ENCODE peak calls at places on chromosomes 5 and 9, in six cellular contexts. One of them, this sample, is unnamed.

GRCh38 chr5:168254013-168254693 is 37.3 kb upstream of the WWC1 start:
- DNase-seq in cardiac muscle cell: no peak
- DNase-seq in endodermal cell: no peak
- DNase-seq in keratinocyte: no peak
- DNase-seq in dorsolateral prefrontal cortex: no peak
- DNase-seq in AG10803: no peak
- DNase-seq in this sample: no peak

GRCh38 chr5:32942225-32942989 is 231.3 kb downstream of the NPR3 start:
- DNase-seq in cardiac muscle cell: peak; percentile 28
- DNase-seq in endodermal cell: peak; percentile 74
- DNase-seq in keratinocyte: no peak
- DNase-seq in dorsolateral prefrontal cortex: no peak
- DNase-seq in AG10803: no peak
- DNase-seq in this sample: peak; percentile 57

GRCh38 chr5:5421149-5421960 is 1.1 kb upstream of the ICE1 start:
- DNase-seq in cardiac muscle cell: peak; percentile 25
- DNase-seq in endodermal cell: no peak
- DNase-seq in keratinocyte: no peak
- DNase-seq in dorsolateral prefrontal cortex: no peak
- DNase-seq in AG10803: peak; percentile 10
- DNase-seq in this sample: no peak

GRCh38 chr9:134010774-134011173 is 14.5 kb upstream of the BRD3OS start:
- DNase-seq in cardiac muscle cell: peak; percentile 18
- DNase-seq in endodermal cell: no peak
- DNase-seq in keratinocyte: no peak
- DNase-seq in dorsolateral prefrontal cortex: no peak
- DNase-seq in AG10803: peak; percentile 29
- DNase-seq in this sample: no peak

GRCh38 chr5:76469656-76470290 is 66.7 kb downstream of the IQGAP2 start:
- DNase-seq in cardiac muscle cell: no peak
- DNase-seq in endodermal cell: no peak
- DNase-seq in keratinocyte: no peak
- DNase-seq in dorsolateral prefrontal cortex: no peak
- DNase-seq in AG10803: no peak
- DNase-seq in this sample: no peak

GRCh38 chr5:66440202-66440680 is 156.0 kb upstream of the MAST4 start:
- DNase-seq in cardiac muscle cell: peak; percentile 97
- DNase-seq in endodermal cell: no peak
- DNase-seq in keratinocyte: no peak
- DNase-seq in dorsolateral prefrontal cortex: no peak
- DNase-seq in AG10803: peak; percentile 30
- DNase-seq in this sample: peak; percentile 94

GRCh38 chr5:132020568-132021339 is 9.3 kb upstream of the ACSL6 start:
- DNase-seq in cardiac muscle cell: no peak
- DNase-seq in endodermal cell: no peak
- DNase-seq in keratinocyte: no peak
- DNase-seq in dorsolateral prefrontal cortex: no peak
- DNase-seq in AG10803: no peak
- DNase-seq in this sample: no peak

GRCh38 chr5:168377525-168377924 is 86.1 kb downstream of the WWC1 start:
- DNase-seq in cardiac muscle cell: no peak
- DNase-seq in endodermal cell: no peak
- DNase-seq in keratinocyte: no peak
- DNase-seq in dorsolateral prefrontal cortex: no peak
- DNase-seq in AG10803: no peak
- DNase-seq in this sample: no peak

GRCh38 chr5:23655674-23656073 is 148.3 kb downstream of the PRDM9 start:
- DNase-seq in cardiac muscle cell: no peak
- DNase-seq in endodermal cell: no peak
- DNase-seq in keratinocyte: no peak
- DNase-seq in dorsolateral prefrontal cortex: no peak
- DNase-seq in AG10803: no peak
- DNase-seq in this sample: no peak

GRCh38 chr9:110710420-110710819 is 41.8 kb downstream of the MUSK start:
- DNase-seq in cardiac muscle cell: no peak
- DNase-seq in endodermal cell: no peak
- DNase-seq in keratinocyte: no peak
- DNase-seq in dorsolateral prefrontal cortex: no peak
- DNase-seq in AG10803: no peak
- DNase-seq in this sample: no peak

GRCh38 chr5:33408816-33409215 is 31.9 kb upstream of the TARS1 start:
- DNase-seq in cardiac muscle cell: no peak
- DNase-seq in endodermal cell: no peak
- DNase-seq in keratinocyte: no peak
- DNase-seq in dorsolateral prefrontal cortex: no peak
- DNase-seq in AG10803: peak; percentile 74
- DNase-seq in this sample: no peak

GRCh38 chr5:148653271-148653839 is 972 bp downstream of the HTR4 start:
- DNase-seq in cardiac muscle cell: no peak
- DNase-seq in endodermal cell: no peak
- DNase-seq in keratinocyte: no peak
- DNase-seq in dorsolateral prefrontal cortex: no peak
- DNase-seq in AG10803: no peak
- DNase-seq in this sample: no peak

GRCh38 chr5:133870661-133871060 is 97.8 kb downstream of the C5orf15 start:
- DNase-seq in cardiac muscle cell: peak; percentile 79
- DNase-seq in endodermal cell: no peak
- DNase-seq in keratinocyte: no peak
- DNase-seq in dorsolateral prefrontal cortex: no peak
- DNase-seq in AG10803: peak; percentile 89
- DNase-seq in this sample: peak; percentile 68

GRCh38 chr9:121182976-121183375 is 18.7 kb downstream of the RAB14 start:
- DNase-seq in cardiac muscle cell: no peak
- DNase-seq in endodermal cell: no peak
- DNase-seq in keratinocyte: no peak
- DNase-seq in dorsolateral prefrontal cortex: no peak
- DNase-seq in AG10803: no peak
- DNase-seq in this sample: no peak

GRCh38 chr9:89912605-89912953 is 307.8 kb downstream of the GADD45G start:
- DNase-seq in cardiac muscle cell: no peak
- DNase-seq in endodermal cell: no peak
- DNase-seq in keratinocyte: no peak
- DNase-seq in dorsolateral prefrontal cortex: no peak
- DNase-seq in AG10803: no peak
- DNase-seq in this sample: no peak

GRCh38 chr5:140466981-140467742 is 65.5 kb downstream of the ANKHD1 start:
- DNase-seq in cardiac muscle cell: no peak
- DNase-seq in endodermal cell: no peak
- DNase-seq in keratinocyte: no peak
- DNase-seq in dorsolateral prefrontal cortex: no peak
- DNase-seq in AG10803: no peak
- DNase-seq in this sample: no peak

GRCh38 chr9:17280350-17281012 is 145.6 kb downstream of the CNTLN start:
- DNase-seq in cardiac muscle cell: peak; percentile 63
- DNase-seq in endodermal cell: no peak
- DNase-seq in keratinocyte: no peak
- DNase-seq in dorsolateral prefrontal cortex: no peak
- DNase-seq in AG10803: peak; percentile 46
- DNase-seq in this sample: peak; percentile 74

GRCh38 chr9:117013596-117013995 is 326.5 kb downstream of the TRIM32 start:
- DNase-seq in cardiac muscle cell: no peak
- DNase-seq in endodermal cell: no peak
- DNase-seq in keratinocyte: no peak
- DNase-seq in dorsolateral prefrontal cortex: no peak
- DNase-seq in AG10803: no peak
- DNase-seq in this sample: no peak

GRCh38 chr5:88551724-88552345 is 283.2 kb upstream of the TMEM161B start:
- DNase-seq in cardiac muscle cell: no peak
- DNase-seq in endodermal cell: peak; percentile 70
- DNase-seq in keratinocyte: no peak
- DNase-seq in dorsolateral prefrontal cortex: peak; percentile 57
- DNase-seq in AG10803: no peak
- DNase-seq in this sample: no peak

GRCh38 chr5:149221326-149221725 is 50.3 kb upstream of the AFAP1L1 start:
- DNase-seq in cardiac muscle cell: peak; percentile 42
- DNase-seq in endodermal cell: no peak
- DNase-seq in keratinocyte: no peak
- DNase-seq in dorsolateral prefrontal cortex: no peak
- DNase-seq in AG10803: peak; percentile 36
- DNase-seq in this sample: peak; percentile 60

GRCh38 chr5:8851101-8851500 is 694.8 kb downstream of the SEMA5A start:
- DNase-seq in cardiac muscle cell: no peak
- DNase-seq in endodermal cell: no peak
- DNase-seq in keratinocyte: no peak
- DNase-seq in dorsolateral prefrontal cortex: no peak
- DNase-seq in AG10803: no peak
- DNase-seq in this sample: no peak

GRCh38 chr9:131946169-131946568 is 133.5 kb downstream of the MED27 start:
- DNase-seq in cardiac muscle cell: no peak
- DNase-seq in endodermal cell: no peak
- DNase-seq in keratinocyte: no peak
- DNase-seq in dorsolateral prefrontal cortex: no peak
- DNase-seq in AG10803: no peak
- DNase-seq in this sample: no peak

GRCh38 chr5:162068412-162068811 is 839 bp downstream of the GABRG2 start:
- DNase-seq in cardiac muscle cell: peak; percentile 1
- DNase-seq in endodermal cell: peak; percentile 97
- DNase-seq in keratinocyte: no peak
- DNase-seq in dorsolateral prefrontal cortex: no peak
- DNase-seq in AG10803: no peak
- DNase-seq in this sample: peak; percentile 2

GRCh38 chr9:96874947-96875459 is 20.7 kb upstream of the ZNF782 start:
- DNase-seq in cardiac muscle cell: peak; percentile 22
- DNase-seq in endodermal cell: no peak
- DNase-seq in keratinocyte: peak; percentile 90
- DNase-seq in dorsolateral prefrontal cortex: no peak
- DNase-seq in AG10803: no peak
- DNase-seq in this sample: peak; percentile 91

DNA sequence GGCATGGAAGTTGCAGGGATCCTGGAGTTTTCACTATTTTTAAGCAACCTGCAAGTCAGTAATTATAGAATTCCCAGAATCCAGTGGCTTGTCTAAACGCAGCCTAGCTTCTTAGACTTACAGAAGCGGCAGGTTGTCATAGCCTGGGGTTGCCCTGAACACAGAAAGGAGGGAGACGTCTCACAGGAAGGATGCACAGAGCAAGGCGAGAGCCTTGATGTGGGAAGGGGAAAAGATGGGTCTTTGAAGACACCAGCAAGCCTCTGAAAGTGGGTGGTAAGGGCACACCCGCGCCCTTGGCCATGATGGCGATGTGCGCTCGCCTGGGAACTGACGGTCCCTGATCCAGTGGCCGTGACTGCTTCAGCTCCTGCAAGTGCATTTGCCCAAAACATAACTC is 17.2 kb downstream of the FBP1 start:
- DNase-seq in cardiac muscle cell: no peak
- DNase-seq in endodermal cell: no peak
- DNase-seq in keratinocyte: no peak
- DNase-seq in dorsolateral prefrontal cortex: no peak
- DNase-seq in AG10803: no peak
- DNase-seq in this sample: no peak
- H3K4me3 ChIP-seq in cardiac muscle cell: no peak overlapping the region
- H3K4me3 ChIP-seq in endodermal cell: no peak overlapping the region
- H3K4me3 ChIP-seq in keratinocyte: no peak overlapping the region
- H3K4me3 ChIP-seq in dorsolateral prefrontal cortex: no peak overlapping the region
- H3K4me3 ChIP-seq in AG10803: no peak overlapping the region
- H3K4me3 ChIP-seq in this sample: no peak overlapping the region

GRCh38 chr5:96327728-96328127 is 105.3 kb downstream of the PCSK1 start:
- DNase-seq in cardiac muscle cell: no peak
- DNase-seq in endodermal cell: no peak
- DNase-seq in keratinocyte: no peak
- DNase-seq in dorsolateral prefrontal cortex: no peak
- DNase-seq in AG10803: no peak
- DNase-seq in this sample: no peak
- TF ChIP-seq CTCF in cardiac muscle cell: no peak
- TF ChIP-seq CTCF in endodermal cell: peak; percentile 14
- TF ChIP-seq CTCF in keratinocyte: no peak
- TF ChIP-seq CTCF in dorsolateral prefrontal cortex: no peak
- TF ChIP-seq CTCF in AG10803: no peak
- TF ChIP-seq CTCF in this sample: no peak

DNA sequence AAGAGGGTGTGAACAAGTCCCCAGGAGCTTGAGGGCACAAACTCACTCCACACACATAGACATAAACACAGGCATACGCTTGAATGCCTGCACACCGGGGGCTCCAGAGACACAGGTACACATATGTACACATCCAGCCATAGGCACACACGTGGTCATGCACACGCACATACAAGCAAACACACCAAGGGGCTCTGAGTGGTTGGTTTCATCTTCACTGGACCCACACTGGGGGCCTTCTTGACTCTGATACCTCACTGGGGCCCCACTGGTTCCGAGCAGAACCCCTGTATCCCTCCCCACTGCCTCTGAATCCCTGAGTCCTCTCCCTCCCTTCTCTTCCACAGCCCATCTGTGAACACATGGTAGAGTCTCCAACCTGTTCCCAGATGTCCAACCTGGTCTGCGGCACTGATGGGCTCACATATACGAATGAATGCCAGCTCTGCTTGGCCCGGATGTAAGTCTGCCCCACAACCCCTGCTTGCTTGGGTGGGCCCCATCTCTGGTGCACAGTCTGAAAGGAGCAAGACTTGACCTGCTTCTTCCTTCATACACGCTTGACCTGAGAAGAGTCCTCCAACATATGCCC is 6.4 kb downstream of the SPINK4 start:
- DNase-seq in cardiac muscle cell: no peak
- DNase-seq in endodermal cell: no peak
- DNase-seq in keratinocyte: no peak
- DNase-seq in dorsolateral prefrontal cortex: no peak
- DNase-seq in AG10803: no peak
- DNase-seq in this sample: no peak
- H3K4me3 ChIP-seq in cardiac muscle cell: no peak overlapping the region
- H3K4me3 ChIP-seq in endodermal cell: no peak overlapping the region
- H3K4me3 ChIP-seq in keratinocyte: no peak overlapping the region
- H3K4me3 ChIP-seq in dorsolateral prefrontal cortex: no peak overlapping the region
- H3K4me3 ChIP-seq in AG10803: no peak overlapping the region
- H3K4me3 ChIP-seq in this sample: no peak overlapping the region

GRCh38 chr9:36204906-36205547 is 14.3 kb downstream of the CLTA start:
- DNase-seq in cardiac muscle cell: peak; percentile 18
- DNase-seq in endodermal cell: peak; percentile 80
- DNase-seq in keratinocyte: no peak
- DNase-seq in dorsolateral prefrontal cortex: no peak
- DNase-seq in AG10803: no peak
- DNase-seq in this sample: no peak
- TF ChIP-seq CTCF in cardiac muscle cell: peak; percentile 29
- TF ChIP-seq CTCF in endodermal cell: peak; percentile 73
- TF ChIP-seq CTCF in keratinocyte: no peak
- TF ChIP-seq CTCF in dorsolateral prefrontal cortex: no peak
- TF ChIP-seq CTCF in AG10803: peak; percentile 21
- TF ChIP-seq CTCF in this sample: peak; percentile 21

GRCh38 chr5:79032031-79032711 is 37.3 kb downstream of the DMGDH start:
- DNase-seq in cardiac muscle cell: no peak
- DNase-seq in endodermal cell: no peak
- DNase-seq in keratinocyte: no peak
- DNase-seq in dorsolateral prefrontal cortex: no peak
- DNase-seq in AG10803: no peak
- DNase-seq in this sample: no peak

GRCh38 chr5:79031481-79031867 is 38.0 kb downstream of the DMGDH start:
- DNase-seq in cardiac muscle cell: no peak
- DNase-seq in endodermal cell: no peak
- DNase-seq in keratinocyte: no peak
- DNase-seq in dorsolateral prefrontal cortex: no peak
- DNase-seq in AG10803: no peak
- DNase-seq in this sample: no peak

GRCh38 chr5:79025054-79025465 is 40.0 kb upstream of the ARSB start:
- DNase-seq in cardiac muscle cell: peak; percentile 83
- DNase-seq in endodermal cell: peak; percentile 89
- DNase-seq in keratinocyte: no peak
- DNase-seq in dorsolateral prefrontal cortex: no peak
- DNase-seq in AG10803: peak; percentile 67
- DNase-seq in this sample: peak; percentile 79

GRCh38 chr5:79035237-79035636 is 34.2 kb downstream of the DMGDH start:
- DNase-seq in cardiac muscle cell: no peak
- DNase-seq in endodermal cell: no peak
- DNase-seq in keratinocyte: no peak
- DNase-seq in dorsolateral prefrontal cortex: no peak
- DNase-seq in AG10803: no peak
- DNase-seq in this sample: no peak

GRCh38 chr5:79030663-79031480 is 38.6 kb downstream of the DMGDH start:
- DNase-seq in cardiac muscle cell: no peak
- DNase-seq in endodermal cell: no peak
- DNase-seq in keratinocyte: no peak
- DNase-seq in dorsolateral prefrontal cortex: no peak
- DNase-seq in AG10803: no peak
- DNase-seq in this sample: no peak
- H3K4me3 ChIP-seq in cardiac muscle cell: no peak overlapping the region
- H3K4me3 ChIP-seq in endodermal cell: no peak overlapping the region
- H3K4me3 ChIP-seq in keratinocyte: no peak overlapping the region
- H3K4me3 ChIP-seq in dorsolateral prefrontal cortex: no peak overlapping the region
- H3K4me3 ChIP-seq in AG10803: no peak overlapping the region
- H3K4me3 ChIP-seq in this sample: no peak overlapping the region

This sample was measured in cardiac fibroblast.